ENCODE peak calls at places on chromosomes 3 and 15, in five cellular contexts. N is astrocyte; O is GM13976; S is activated CD8-positive, alpha-beta memory T cell treated with anti-CD3 and anti-CD28 coated beads for 24 hours; X is C1 segment of cervical spinal cord. D is an unnamed sample.

GRCh38 chr3:170076715-170077238 is 39.0 kb downstream of the GPR160 start:
- DNase-seq in S (no peak), X (no peak), N (peak), O (no peak), D (peak)

GRCh38 chr3:186998937-186999368 is 68.6 kb downstream of the ST6GAL1 start:
- DNase-seq in S (no peak), N (no peak), O (no peak), X (no peak), D (no peak)

GRCh38 chr3:44970916-44971490 is 5.0 kb downstream of the ZDHHC3 start:
- DNase-seq in X (no peak), N (no peak), S (no peak), O (no peak), D (no peak)

GRCh38 chr3:181565416-181565815 is 146.3 kb upstream of the SOX2 start:
- DNase-seq in O (no peak), S (no peak), N (no peak), X (no peak), D (no peak)

GRCh38 chr15:42088801-42089640 is 5.3 kb downstream of the PLA2G4D start:
- DNase-seq in X (no peak), N (no peak), O (no peak), S (peak), D (no peak)

GRCh38 chr15:88644741-88645140 is 5.9 kb downstream of the ISG20 start:
- DNase-seq in X (no peak), N (no peak), O (no peak), S (no peak), D (no peak)

GRCh38 chr3:110697961-110698360 is 373.7 kb upstream of the NECTIN3 start:
- DNase-seq in S (no peak), X (no peak), O (no peak), N (no peak), D (no peak)

GRCh38 chr3:183980408-183980807 is 37.3 kb downstream of the ABCC5 start:
- DNase-seq in N (no peak), X (no peak), O (no peak), S (no peak), D (no peak)

GRCh38 chr15:59866642-59867041 is 137.5 kb upstream of the FOXB1 start:
- DNase-seq in S (no peak), O (no peak), N (no peak), X (no peak), D (no peak)

GRCh38 chr3:48915296-48915695 is 3.3 kb upstream of the ARIH2 start:
- DNase-seq in S (no peak), O (no peak), X (no peak), N (no peak), D (no peak)

GRCh38 chr3:139533781-139534443 is 5.6 kb downstream of the RBP1 start:
- DNase-seq in O (no peak), N (peak), S (no peak), X (no peak), D (peak)

GRCh38 chr3:69872783-69873378 is 126.7 kb upstream of the SAMMSON start:
- DNase-seq in S (no peak), N (peak), O (no peak), X (no peak), D (no peak)

GRCh38 chr3:69690-70089 is 126.9 kb upstream of the CHL1 start:
- DNase-seq in X (no peak), S (no peak), N (no peak), O (no peak), D (no peak)

D was measured in epithelial cell of proximal tubule.